ENCODE peak calls at places on chromosomes 4 and X, in six cellular contexts. One of them, this sample, is unnamed.

GRCh38 chrX:114675365-114675764 is 91.5 kb downstream of the HTR2C start:
- DNase-seq in DND-41: no peak
- DNase-seq in GM23338: no peak
- DNase-seq in AG04449: no peak
- DNase-seq in fibroblast of villous mesenchyme: peak
- DNase-seq in A549: no peak
- DNase-seq in this sample: no peak

GRCh38 chrX:31353095-31353494 is 281.3 kb upstream of the FTHL17 start:
- DNase-seq in DND-41: no peak
- DNase-seq in GM23338: no peak
- DNase-seq in AG04449: no peak
- DNase-seq in fibroblast of villous mesenchyme: peak
- DNase-seq in A549: no peak
- DNase-seq in this sample: no peak

GRCh38 chr4:98482847-98483806 is 175.3 kb downstream of the TSPAN5 start:
- DNase-seq in DND-41: no peak
- DNase-seq in GM23338: no peak
- DNase-seq in AG04449: no peak
- DNase-seq in fibroblast of villous mesenchyme: no peak
- DNase-seq in A549: peak
- DNase-seq in this sample: peak

GRCh38 chr4:89469930-89470375 is 162.4 kb upstream of the GPRIN3 start:
- DNase-seq in DND-41: no peak
- DNase-seq in GM23338: no peak
- DNase-seq in AG04449: peak
- DNase-seq in fibroblast of villous mesenchyme: peak
- DNase-seq in A549: no peak
- DNase-seq in this sample: peak

GRCh38 chr4:86595426-86595805 is 1.3 kb downstream of the PTPN13 start:
- DNase-seq in DND-41: no peak
- DNase-seq in GM23338: no peak
- DNase-seq in AG04449: no peak
- DNase-seq in fibroblast of villous mesenchyme: peak
- DNase-seq in A549: no peak
- DNase-seq in this sample: no peak

GRCh38 chrX:9312922-9313867 is 151.7 kb upstream of the TBL1X start:
- DNase-seq in DND-41: peak
- DNase-seq in GM23338: peak
- DNase-seq in AG04449: no peak
- DNase-seq in fibroblast of villous mesenchyme: no peak
- DNase-seq in A549: peak
- DNase-seq in this sample: peak

GRCh38 chr4:54318904-54319303 is 89.8 kb downstream of the PDGFRA start:
- DNase-seq in DND-41: peak
- DNase-seq in GM23338: peak
- DNase-seq in AG04449: peak
- DNase-seq in fibroblast of villous mesenchyme: peak
- DNase-seq in A549: peak
- DNase-seq in this sample: peak

GRCh38 chr4:2085496-2085901 is 26.4 kb downstream of the NAT8L start:
- DNase-seq in DND-41: no peak
- DNase-seq in GM23338: no peak
- DNase-seq in AG04449: no peak
- DNase-seq in fibroblast of villous mesenchyme: no peak
- DNase-seq in A549: no peak
- DNase-seq in this sample: no peak

GRCh38 chrX:111511477-111511876 is at the start of gene SERTM2:
- DNase-seq in DND-41: no peak
- DNase-seq in GM23338: peak
- DNase-seq in AG04449: no peak
- DNase-seq in fibroblast of villous mesenchyme: peak
- DNase-seq in A549: no peak
- DNase-seq in this sample: peak

GRCh38 chrX:9153299-9153698 is 119.4 kb upstream of the FAM9B start:
- DNase-seq in DND-41: no peak
- DNase-seq in GM23338: no peak
- DNase-seq in AG04449: no peak
- DNase-seq in fibroblast of villous mesenchyme: no peak
- DNase-seq in A549: no peak
- DNase-seq in this sample: no peak

GRCh38 chrX:41737065-41737464 is 13.1 kb downstream of the GPR82 start:
- DNase-seq in DND-41: no peak
- DNase-seq in GM23338: no peak
- DNase-seq in AG04449: no peak
- DNase-seq in fibroblast of villous mesenchyme: no peak
- DNase-seq in A549: no peak
- DNase-seq in this sample: peak

GRCh38 chr4:4780634-4781287 is 78.7 kb upstream of the MSX1 start:
- DNase-seq in DND-41: no peak
- DNase-seq in GM23338: no peak
- DNase-seq in AG04449: peak
- DNase-seq in fibroblast of villous mesenchyme: peak
- DNase-seq in A549: no peak
- DNase-seq in this sample: no peak
- TF ChIP-seq CTCF in DND-41: no peak
- TF ChIP-seq CTCF in GM23338: no peak
- TF ChIP-seq CTCF in AG04449: peak
- TF ChIP-seq CTCF in fibroblast of villous mesenchyme: no peak
- TF ChIP-seq CTCF in A549: no peak
- TF ChIP-seq CTCF in this sample: no peak

GRCh38 chr4:184097240-184097619 is 120.4 kb downstream of the ENPP6 start:
- DNase-seq in DND-41: no peak
- DNase-seq in GM23338: peak
- DNase-seq in AG04449: no peak
- DNase-seq in fibroblast of villous mesenchyme: no peak
- DNase-seq in A549: no peak
- DNase-seq in this sample: peak
- TF ChIP-seq CTCF in DND-41: no peak
- TF ChIP-seq CTCF in GM23338: peak
- TF ChIP-seq CTCF in AG04449: no peak
- TF ChIP-seq CTCF in fibroblast of villous mesenchyme: no peak
- TF ChIP-seq CTCF in A549: no peak
- TF ChIP-seq CTCF in this sample: peak

GRCh38 chrX:106874075-106874474 is 29.1 kb downstream of the RIPPLY1 start:
- DNase-seq in DND-41: no peak
- DNase-seq in GM23338: peak
- DNase-seq in AG04449: no peak
- DNase-seq in fibroblast of villous mesenchyme: peak
- DNase-seq in A549: peak
- DNase-seq in this sample: no peak

GRCh38 chrX:106875151-106875550 is 28.0 kb downstream of the RIPPLY1 start:
- DNase-seq in DND-41: no peak
- DNase-seq in GM23338: no peak
- DNase-seq in AG04449: no peak
- DNase-seq in fibroblast of villous mesenchyme: peak
- DNase-seq in A549: no peak
- DNase-seq in this sample: no peak
- TF ChIP-seq CTCF in DND-41: no peak
- TF ChIP-seq CTCF in GM23338: no peak
- TF ChIP-seq CTCF in AG04449: no peak
- TF ChIP-seq CTCF in fibroblast of villous mesenchyme: no peak
- TF ChIP-seq CTCF in A549: no peak
- TF ChIP-seq CTCF in this sample: no peak

DNA sequence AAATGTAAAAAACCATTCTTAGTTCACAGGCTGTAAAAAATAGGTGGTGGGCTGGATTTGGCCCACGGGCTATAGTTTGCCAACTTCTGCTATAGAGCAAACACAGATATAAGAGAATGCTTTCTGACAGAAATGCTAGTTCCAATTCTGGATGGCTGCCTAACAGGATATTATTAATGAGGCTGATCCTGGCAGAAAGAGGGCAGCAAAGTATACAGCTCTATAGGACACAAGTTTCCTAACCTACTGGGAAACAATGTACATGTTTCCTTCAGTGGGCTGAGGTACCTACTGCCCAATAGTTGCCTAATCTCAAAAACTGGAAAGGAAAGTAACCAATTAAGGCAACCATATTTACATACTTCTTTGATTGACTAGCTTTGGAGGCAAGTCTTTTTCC is 58.2 kb upstream of the UCP1 start:
- DNase-seq in DND-41: no peak
- DNase-seq in GM23338: no peak
- DNase-seq in AG04449: no peak
- DNase-seq in fibroblast of villous mesenchyme: no peak
- DNase-seq in A549: no peak
- DNase-seq in this sample: no peak
- TF ChIP-seq CTCF in DND-41: no peak
- TF ChIP-seq CTCF in GM23338: no peak
- TF ChIP-seq CTCF in AG04449: no peak
- TF ChIP-seq CTCF in fibroblast of villous mesenchyme: peak
- TF ChIP-seq CTCF in A549: no peak
- TF ChIP-seq CTCF in this sample: no peak

DNA sequence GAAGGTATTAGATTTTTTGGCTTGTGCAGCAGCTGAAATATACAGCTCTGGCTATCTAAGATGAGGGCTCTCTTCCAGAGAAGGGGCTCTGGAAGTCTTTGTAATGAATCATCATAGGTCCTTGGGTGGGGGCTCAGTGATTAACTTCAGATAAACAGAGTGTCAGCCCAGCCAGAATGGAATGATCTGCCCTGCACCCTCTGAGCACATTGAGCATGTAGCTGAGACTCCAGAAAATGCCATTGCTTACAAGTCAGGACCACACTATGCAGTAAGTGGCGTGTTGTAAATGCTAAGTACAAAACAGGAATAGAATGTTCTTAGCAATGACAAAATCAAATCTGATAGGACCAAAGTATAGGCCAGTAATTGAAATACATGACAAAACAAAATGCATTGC is 836.0 kb downstream of the PDHA2 start:
- DNase-seq in DND-41: no peak
- DNase-seq in GM23338: no peak
- DNase-seq in AG04449: no peak
- DNase-seq in fibroblast of villous mesenchyme: peak
- DNase-seq in A549: no peak
- DNase-seq in this sample: no peak
- TF ChIP-seq CTCF in DND-41: no peak
- TF ChIP-seq CTCF in GM23338: no peak
- TF ChIP-seq CTCF in AG04449: no peak
- TF ChIP-seq CTCF in fibroblast of villous mesenchyme: no peak
- TF ChIP-seq CTCF in A549: no peak
- TF ChIP-seq CTCF in this sample: no peak

DNA sequence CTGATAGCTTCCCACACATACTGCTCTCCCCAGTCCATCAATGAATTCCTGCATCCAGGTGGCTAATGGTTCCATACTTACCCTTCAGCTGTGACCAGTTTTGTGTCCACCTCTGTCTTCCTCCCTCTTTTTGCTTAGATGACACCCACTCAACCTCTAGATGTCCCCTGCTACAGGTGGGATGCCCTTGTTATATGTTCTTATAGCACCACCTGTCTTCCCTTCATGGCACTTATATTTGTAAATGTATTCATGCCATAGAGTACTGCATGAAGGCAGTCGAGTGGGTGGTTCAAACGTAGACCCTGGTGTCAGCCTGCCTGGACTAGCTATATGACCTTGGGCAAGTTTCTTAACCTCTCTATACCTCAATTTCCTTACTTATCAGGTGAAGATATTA is 6.5 kb upstream of the USP46 start:
- DNase-seq in DND-41: no peak
- DNase-seq in GM23338: peak
- DNase-seq in AG04449: no peak
- DNase-seq in fibroblast of villous mesenchyme: peak
- DNase-seq in A549: no peak
- DNase-seq in this sample: peak
- TF ChIP-seq CTCF in DND-41: peak
- TF ChIP-seq CTCF in GM23338: peak
- TF ChIP-seq CTCF in AG04449: no peak
- TF ChIP-seq CTCF in fibroblast of villous mesenchyme: peak
- TF ChIP-seq CTCF in A549: no peak
- TF ChIP-seq CTCF in this sample: no peak